ENCODE peak calls at places on chromosomes 2 and 18, in six cellular contexts. E is left lung; H is CD8-positive, alpha-beta T cell; Z is tibial artery; N is IMR-90; I is ovary. F is an unnamed sample.

GRCh38 chr2:37568565-37568964 is 102.9 kb downstream of the CDC42EP3 start:
- DNase-seq in E (no peak), H (no peak), Z (no peak), N (no peak), I (no peak), F (no peak)

GRCh38 chr2:26572589-26572988 is 68.6 kb downstream of the CIB4 start:
- DNase-seq in E (peak), H (no peak), Z (peak), N (no peak), I (no peak), F (no peak)

GRCh38 chr18:28504100-28504499 is 327.2 kb upstream of the CDH2 start:
- DNase-seq in E (no peak), H (no peak), Z (no peak), N (no peak), I (no peak), F (no peak)

GRCh38 chr2:40103163-40103562 is 324.1 kb upstream of the THUMPD2 start:
- DNase-seq in E (no peak), H (no peak), Z (no peak), N (peak), I (no peak), F (no peak)

GRCh38 chr2:204914708-204915107 is 369.4 kb downstream of the PARD3B start:
- DNase-seq in E (no peak), H (no peak), Z (no peak), N (no peak), I (no peak), F (no peak)

GRCh38 chr2:57558312-57558711 is 488.3 kb upstream of the VRK2 start:
- DNase-seq in E (no peak), H (no peak), Z (no peak), N (no peak), I (no peak), F (no peak)

GRCh38 chr18:12911025-12911927 is 27.2 kb upstream of the PTPN2 start:
- DNase-seq in E (no peak), H (peak), Z (no peak), N (no peak), I (peak), F (no peak)

GRCh38 chr2:233442028-233442310 is 87.7 kb downstream of the DGKD start:
- DNase-seq in E (no peak), H (no peak), Z (peak), N (no peak), I (peak), F (no peak)

GRCh38 chr2:191023235-191023679 is 9.3 kb upstream of the STAT1 start:
- DNase-seq in E (no peak), H (no peak), Z (no peak), N (no peak), I (no peak), F (no peak)

GRCh38 chr2:49948091-49948490 is 793.8 kb upstream of the FSHR start:
- DNase-seq in E (no peak), H (no peak), Z (no peak), N (no peak), I (no peak), F (no peak)

GRCh38 chr2:47019532-47019931 is 103.9 kb upstream of the MCFD2 start:
- DNase-seq in E (no peak), H (no peak), Z (no peak), N (no peak), I (no peak), F (no peak)
- H3K27ac ChIP-seq in E (no peak), H (no peak), Z (peak), N (no peak), I (no peak), F (peak)

GRCh38 chr2:234446404-234447076 is 50.3 kb downstream of the ARL4C start:
- DNase-seq in E (peak), H (peak), Z (peak), N (no peak), I (no peak), F (peak)

GRCh38 chr2:234447963-234448362 is 48.9 kb downstream of the ARL4C start:
- DNase-seq in E (no peak), H (no peak), Z (no peak), N (no peak), I (no peak), F (no peak)

GRCh38 chr2:234447189-234447588 is 49.7 kb downstream of the ARL4C start:
- DNase-seq in E (no peak), H (no peak), Z (no peak), N (no peak), I (no peak), F (no peak)

GRCh38 chr2:234444242-234444641 is 52.6 kb downstream of the ARL4C start:
- DNase-seq in E (no peak), H (no peak), Z (no peak), N (peak), I (no peak), F (no peak)

GRCh38 chr2:234444888-234445287 is 52.0 kb downstream of the ARL4C start:
- DNase-seq in E (peak), H (peak), Z (no peak), N (peak), I (no peak), F (no peak)
- H3K27ac ChIP-seq in E (peak), H (peak), Z (peak), N (peak), I (no peak), F (peak)

GRCh38 chr18:76971149-76971548 is 148.8 kb downstream of the ZNF236 start:
- DNase-seq in E (no peak), H (no peak), Z (no peak), N (no peak), I (no peak), F (no peak)
- H3K27ac ChIP-seq in E (no peak), H (no peak), Z (no peak), N (no peak), I (no peak), F (no peak)

DNA sequence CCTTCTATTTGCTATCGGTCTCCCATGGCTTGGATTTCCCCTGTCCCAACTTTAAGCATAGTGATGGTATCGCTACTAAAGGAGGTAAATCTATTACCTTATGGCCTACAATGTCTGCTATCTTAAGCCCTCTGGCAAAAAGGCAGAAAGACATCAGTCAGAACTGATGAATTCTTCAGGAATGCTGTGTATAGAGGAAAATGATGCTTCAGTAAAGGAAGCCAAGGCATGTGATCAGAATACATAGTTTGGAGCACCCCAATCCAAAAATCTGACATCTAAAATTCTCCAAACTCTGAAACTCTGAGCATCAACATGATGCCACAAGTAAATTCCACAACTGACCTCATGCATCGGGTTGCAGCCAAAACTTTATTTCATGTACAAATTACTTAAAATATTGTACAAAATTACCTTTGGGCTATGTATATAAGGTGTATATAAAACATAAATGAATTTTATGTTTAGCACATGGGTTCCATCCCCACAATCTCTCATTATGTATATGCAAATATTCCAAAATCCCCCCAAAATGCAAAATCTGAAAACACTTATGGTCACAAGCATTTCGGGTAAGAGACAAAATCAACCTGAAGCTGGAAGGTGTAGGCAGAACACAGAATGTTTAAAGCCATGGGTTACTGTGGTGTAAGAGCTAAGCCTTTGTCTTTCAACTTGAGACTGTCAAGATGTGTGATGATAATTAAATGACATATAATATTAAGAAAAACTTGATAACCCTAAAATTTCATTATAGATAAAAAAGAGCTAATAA is 66.2 kb downstream of the CUL3 start:
- DNase-seq in E (no peak), H (no peak), Z (no peak), N (peak), I (no peak), F (no peak)
- H3K27ac ChIP-seq in E (no peak), H (no peak), Z (no peak), N (peak), I (no peak), F (peak)

GRCh38 chr18:11119962-11120361 is 29.4 kb downstream of the PIEZO2 start:
- DNase-seq in E (no peak), H (no peak), Z (no peak), N (no peak), I (no peak), F (peak)
- H3K27ac ChIP-seq in E (no peak), H (no peak), Z (no peak), N (no peak), I (no peak), F (no peak)

F was measured in esophagus muscularis mucosa.